ENCODE peak calls at places on chromosomes 13 and 19, in four cellular contexts. One of them, this sample, is unnamed.

GRCh38 chr19:41398603-41399002 is 985 bp downstream of the BCKDHA start:
- DNase-seq in uterus: no peak
- DNase-seq in CD4-positive, alpha-beta memory T cell: no peak
- DNase-seq in adipocyte: no peak
- DNase-seq in this sample: no peak

GRCh38 chr19:18153555-18154134 is 682 bp downstream of the PIK3R2 start:
- DNase-seq in adipocyte: peak; percentile 66
- DNase-seq in CD4-positive, alpha-beta memory T cell: peak; percentile 52
- DNase-seq in uterus: no peak
- DNase-seq in this sample: no peak

GRCh38 chr13:31199849-31200635 is at the start of gene B3GLCT:
- DNase-seq in CD4-positive, alpha-beta memory T cell: peak; percentile 74
- DNase-seq in adipocyte: peak; percentile 89
- DNase-seq in uterus: peak; percentile 63
- DNase-seq in this sample: peak; percentile 73

GRCh38 chr13:47800593-47800992 is 200.5 kb downstream of the SUCLA2 start:
- DNase-seq in uterus: no peak
- DNase-seq in CD4-positive, alpha-beta memory T cell: no peak
- DNase-seq in adipocyte: no peak
- DNase-seq in this sample: no peak

GRCh38 chr19:2661615-2662014 is 40.9 kb downstream of the GNG7 start:
- DNase-seq in adipocyte: no peak
- DNase-seq in CD4-positive, alpha-beta memory T cell: no peak
- DNase-seq in uterus: no peak
- DNase-seq in this sample: no peak

GRCh38 chr13:111393221-111393790 is 72.9 kb downstream of the TEX29 start:
- DNase-seq in CD4-positive, alpha-beta memory T cell: no peak
- DNase-seq in uterus: no peak
- DNase-seq in adipocyte: no peak
- DNase-seq in this sample: no peak

GRCh38 chr13:102648046-102648445 is 46.8 kb downstream of the METTL21C start:
- DNase-seq in adipocyte: no peak
- DNase-seq in uterus: no peak
- DNase-seq in CD4-positive, alpha-beta memory T cell: no peak
- DNase-seq in this sample: no peak

GRCh38 chr19:793775-794174 is 3.5 kb upstream of the PTBP1 start:
- DNase-seq in CD4-positive, alpha-beta memory T cell: no peak
- DNase-seq in adipocyte: no peak
- DNase-seq in uterus: no peak
- DNase-seq in this sample: no peak

GRCh38 chr19:31139871-31140505 is 209.2 kb downstream of the TSHZ3 start:
- DNase-seq in CD4-positive, alpha-beta memory T cell: no peak
- DNase-seq in adipocyte: peak; percentile 80
- DNase-seq in uterus: no peak
- DNase-seq in this sample: no peak
- H3K9me3 ChIP-seq in CD4-positive, alpha-beta memory T cell: no peaks in the 10 kb centered on the region
- H3K9me3 ChIP-seq in adipocyte: no peaks in the 10 kb centered on the region
- H3K9me3 ChIP-seq in uterus: no peaks in the 10 kb centered on the region
- H3K9me3 ChIP-seq in this sample: no peaks in the 10 kb centered on the region

GRCh38 chr19:46999878-47000277 is 19.8 kb upstream of the NPAS1 start:
- DNase-seq in adipocyte: no peak
- DNase-seq in CD4-positive, alpha-beta memory T cell: no peak
- DNase-seq in uterus: no peak
- DNase-seq in this sample: no peak

GRCh38 chr19:47000373-47000772 is 19.3 kb upstream of the NPAS1 start:
- DNase-seq in adipocyte: no peak
- DNase-seq in CD4-positive, alpha-beta memory T cell: no peak
- DNase-seq in uterus: no peak
- DNase-seq in this sample: no peak

GRCh38 chr19:47002853-47003610 is 16.6 kb upstream of the NPAS1 start:
- DNase-seq in uterus: no peak
- DNase-seq in CD4-positive, alpha-beta memory T cell: no peak
- DNase-seq in adipocyte: no peak
- DNase-seq in this sample: no peak

GRCh38 chr19:47002106-47002766 is 17.4 kb upstream of the NPAS1 start:
- DNase-seq in adipocyte: no peak
- DNase-seq in uterus: no peak
- DNase-seq in CD4-positive, alpha-beta memory T cell: no peak
- DNase-seq in this sample: no peak

DNA sequence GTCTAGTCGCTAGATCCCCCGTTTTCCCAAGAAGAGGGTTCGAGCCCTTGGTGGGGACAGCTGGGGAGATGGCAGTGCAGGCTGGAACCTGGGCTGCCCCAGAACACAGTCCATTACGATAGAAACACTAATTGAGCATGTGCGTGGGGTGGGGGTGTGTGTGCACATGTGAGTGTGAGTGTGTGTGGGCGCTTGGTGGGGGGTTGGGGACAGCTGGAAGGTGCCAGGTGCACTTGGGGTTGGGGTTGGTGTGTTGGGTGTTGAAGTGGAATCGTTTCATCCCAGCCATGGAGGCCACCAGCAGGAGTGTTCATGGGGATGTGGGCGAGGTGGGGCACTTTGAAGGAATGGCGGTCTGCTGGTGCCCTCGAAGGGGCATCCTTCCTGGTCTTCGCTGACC is 18.1 kb upstream of the NPAS1 start:
- DNase-seq in CD4-positive, alpha-beta memory T cell: no peak
- DNase-seq in uterus: no peak
- DNase-seq in adipocyte: no peak
- DNase-seq in this sample: no peak
- H3K9me3 ChIP-seq in CD4-positive, alpha-beta memory T cell: no peaks in the 10 kb centered on the region
- H3K9me3 ChIP-seq in uterus: no peaks in the 10 kb centered on the region
- H3K9me3 ChIP-seq in adipocyte: no peaks in the 10 kb centered on the region
- H3K9me3 ChIP-seq in this sample: no peaks in the 10 kb centered on the region

GRCh38 chr19:20197747-20198146 is 30.7 kb downstream of the ZNF486 start:
- DNase-seq in uterus: no peak
- DNase-seq in adipocyte: no peak
- DNase-seq in CD4-positive, alpha-beta memory T cell: no peak
- DNase-seq in this sample: no peak
- H3K9me3 ChIP-seq in uterus: no peaks in the 10 kb centered on the region
- H3K9me3 ChIP-seq in adipocyte: peaks cover 85% of the 10 kb centered on the region
- H3K9me3 ChIP-seq in CD4-positive, alpha-beta memory T cell: peaks cover 16% of the 10 kb centered on the region
- H3K9me3 ChIP-seq in this sample: peaks cover 25% of the 10 kb centered on the region

DNA sequence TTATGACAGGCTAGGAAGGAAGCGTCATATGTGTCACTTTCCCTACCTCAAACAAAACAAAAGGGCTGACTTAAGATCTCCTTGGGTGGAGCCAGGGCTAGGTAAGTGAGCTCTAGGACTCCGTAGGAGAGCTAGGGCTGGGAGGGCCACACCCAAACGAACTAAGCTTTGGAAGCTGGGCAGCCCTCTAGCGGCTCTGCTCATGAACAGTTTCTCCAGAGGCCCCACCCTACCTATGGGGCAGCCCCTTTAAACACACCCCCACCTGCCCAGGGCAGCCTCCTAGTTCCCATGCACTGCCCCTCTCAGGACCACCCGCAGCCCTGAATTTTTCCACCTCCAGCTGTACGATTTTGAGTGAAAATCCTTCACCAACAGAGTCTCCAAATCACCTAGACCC is 3.5 kb downstream of the PEG3 start:
- DNase-seq in adipocyte: no peak
- DNase-seq in uterus: peak; percentile 20
- DNase-seq in CD4-positive, alpha-beta memory T cell: no peak
- DNase-seq in this sample: no peak
- H3K9me3 ChIP-seq in adipocyte: no peaks in the 10 kb centered on the region
- H3K9me3 ChIP-seq in uterus: no peaks in the 10 kb centered on the region
- H3K9me3 ChIP-seq in CD4-positive, alpha-beta memory T cell: no peaks in the 10 kb centered on the region
- H3K9me3 ChIP-seq in this sample: peaks cover 6% of the 10 kb centered on the region

DNA sequence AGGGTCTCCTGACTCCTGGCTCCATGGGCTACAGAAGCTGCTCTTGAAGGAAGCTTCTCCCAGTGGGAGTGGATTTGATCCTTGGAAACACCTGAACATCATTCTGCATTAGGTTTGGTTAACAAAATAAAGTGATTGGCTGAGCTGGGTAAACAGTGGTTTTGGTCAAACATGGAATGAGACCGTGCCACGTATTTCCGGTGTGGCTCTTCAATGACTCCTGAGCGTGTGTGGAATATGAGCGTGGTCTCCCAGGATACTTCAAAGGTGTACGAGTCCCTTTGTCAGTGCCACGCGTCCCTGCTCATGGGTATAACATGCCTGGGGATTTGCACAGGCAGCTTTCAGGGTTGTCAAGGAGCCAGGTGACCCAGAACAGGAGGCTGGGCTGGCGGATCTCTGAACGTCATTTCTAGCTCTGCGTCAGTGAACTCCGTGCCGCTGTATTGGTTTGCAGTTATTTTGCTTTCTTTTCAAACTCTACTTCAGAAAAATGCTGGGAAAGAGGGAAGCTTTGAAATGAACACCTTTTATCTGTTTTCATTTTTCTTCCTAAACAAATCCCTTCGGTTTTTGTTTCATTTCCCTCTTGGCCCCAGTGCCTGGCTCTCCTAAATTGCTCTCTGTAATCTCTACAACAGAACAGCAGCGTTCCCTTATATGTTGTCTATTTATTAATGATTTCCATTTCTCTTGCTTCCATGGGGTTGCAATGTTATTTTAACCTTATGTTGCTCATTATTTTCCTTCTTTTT is 26.3 kb upstream of the GJB6 start:
- DNase-seq in CD4-positive, alpha-beta memory T cell: no peak
- DNase-seq in uterus: no peak
- DNase-seq in adipocyte: no peak
- DNase-seq in this sample: no peak
- H3K9me3 ChIP-seq in CD4-positive, alpha-beta memory T cell: no peaks in the 10 kb centered on the region
- H3K9me3 ChIP-seq in uterus: no peaks in the 10 kb centered on the region
- H3K9me3 ChIP-seq in adipocyte: peaks cover 4% of the 10 kb centered on the region
- H3K9me3 ChIP-seq in this sample: no peaks in the 10 kb centered on the region

GRCh38 chr19:11931051-11931450 is 6.1 kb downstream of the ZNF700 start:
- DNase-seq in CD4-positive, alpha-beta memory T cell: no peak
- DNase-seq in uterus: no peak
- DNase-seq in adipocyte: peak; percentile 27
- DNase-seq in this sample: no peak
- H3K9me3 ChIP-seq in CD4-positive, alpha-beta memory T cell: peaks cover 7% of the 10 kb centered on the region
- H3K9me3 ChIP-seq in uterus: no peaks in the 10 kb centered on the region
- H3K9me3 ChIP-seq in adipocyte: peaks cover 3% of the 10 kb centered on the region
- H3K9me3 ChIP-seq in this sample: no peaks in the 10 kb centered on the region

DNA sequence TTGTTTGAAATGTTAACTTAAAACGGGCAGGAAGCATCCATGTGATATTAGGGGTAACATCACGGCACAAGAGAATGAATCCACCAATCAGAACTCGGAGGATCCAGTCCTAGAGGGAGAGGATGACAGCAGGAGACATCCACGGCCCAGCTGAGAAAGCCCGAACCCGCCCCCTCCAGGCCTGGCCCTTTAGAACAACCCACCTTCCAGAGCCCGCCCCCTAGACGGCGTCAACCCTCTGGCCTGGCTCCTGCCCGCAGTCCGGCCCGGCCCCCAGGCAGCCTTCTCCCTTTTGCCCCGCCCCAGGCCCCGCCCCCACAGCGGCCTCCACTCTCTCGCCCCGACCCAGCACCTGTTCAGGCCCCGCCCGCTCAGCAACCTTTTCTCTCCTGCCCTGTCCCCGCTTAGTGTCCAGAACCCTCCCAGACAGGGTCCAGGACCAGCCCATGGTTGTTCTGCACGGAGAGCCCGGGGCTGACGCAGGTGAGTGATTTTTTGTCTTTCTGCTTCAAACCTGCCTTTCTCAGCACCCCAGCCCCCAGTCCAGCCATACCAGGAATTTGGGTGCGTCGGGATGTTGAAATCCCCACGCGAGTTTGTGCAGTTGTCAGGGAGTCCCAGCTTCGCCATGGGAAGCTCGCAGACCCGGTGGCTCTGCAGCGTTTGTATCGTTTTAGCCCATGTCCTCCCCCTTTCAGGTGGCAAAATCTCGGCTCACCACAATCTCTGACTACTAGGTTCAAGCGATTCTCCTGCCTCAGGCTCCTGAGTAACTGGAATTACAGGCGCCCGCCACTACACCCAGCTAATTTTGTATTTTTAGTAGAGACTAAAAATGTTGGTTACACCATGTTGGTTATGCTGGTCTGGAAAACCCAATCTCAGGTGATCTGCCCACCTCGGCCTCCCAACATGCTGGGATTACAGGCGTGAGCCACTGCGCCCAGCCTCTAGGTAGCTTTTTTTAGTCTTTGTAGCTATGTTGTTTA is 16.1 kb downstream of the ZNF816 start:
- DNase-seq in uterus: peak; percentile 42
- DNase-seq in adipocyte: no peak
- DNase-seq in CD4-positive, alpha-beta memory T cell: no peak
- DNase-seq in this sample: no peak
- H3K9me3 ChIP-seq in uterus: no peaks in the 10 kb centered on the region
- H3K9me3 ChIP-seq in adipocyte: peaks cover 48% of the 10 kb centered on the region
- H3K9me3 ChIP-seq in CD4-positive, alpha-beta memory T cell: peaks cover 41% of the 10 kb centered on the region
- H3K9me3 ChIP-seq in this sample: peaks cover 24% of the 10 kb centered on the region

GRCh38 chr19:23558541-23558940 is 128.5 kb downstream of the ZNF675 start:
- DNase-seq in CD4-positive, alpha-beta memory T cell: no peak
- DNase-seq in adipocyte: no peak
- DNase-seq in uterus: no peak
- DNase-seq in this sample: no peak
- H3K9me3 ChIP-seq in CD4-positive, alpha-beta memory T cell: no peaks in the 10 kb centered on the region
- H3K9me3 ChIP-seq in adipocyte: peaks cover 8% of the 10 kb centered on the region
- H3K9me3 ChIP-seq in uterus: no peaks in the 10 kb centered on the region
- H3K9me3 ChIP-seq in this sample: no peaks in the 10 kb centered on the region